ENCODE peak calls at places on chromosomes 16 and 17, in six cellular contexts. One of them, this sample, is unnamed.

GRCh38 chr16:88760424-88761142 is 24.4 kb downstream of the PIEZO1 start:
- DNase-seq in OCI-LY7: no peak
- DNase-seq in fibroblast of lung: no peak
- DNase-seq in GM23338: no peak
- DNase-seq in SK-N-SH: peak; percentile 60
- DNase-seq in neuronal stem cell: no peak
- DNase-seq in this sample: peak; percentile 86

GRCh38 chr17:59972778-59973177 is 8.2 kb upstream of the RNFT1 start:
- DNase-seq in neuronal stem cell: no peak
- DNase-seq in GM23338: no peak
- DNase-seq in SK-N-SH: no peak
- DNase-seq in OCI-LY7: no peak
- DNase-seq in fibroblast of lung: peak; percentile 5
- DNase-seq in this sample: no peak

GRCh38 chr17:6450926-6451717 is 6.9 kb downstream of the PIMREG start:
- DNase-seq in GM23338: peak; percentile 25
- DNase-seq in SK-N-SH: no peak
- DNase-seq in fibroblast of lung: no peak
- DNase-seq in neuronal stem cell: no peak
- DNase-seq in OCI-LY7: no peak
- DNase-seq in this sample: peak; percentile 47

GRCh38 chr17:50375858-50376538 is 3.0 kb downstream of the EME1 start:
- DNase-seq in OCI-LY7: no peak
- DNase-seq in GM23338: no peak
- DNase-seq in SK-N-SH: peak; percentile 38
- DNase-seq in fibroblast of lung: no peak
- DNase-seq in neuronal stem cell: no peak
- DNase-seq in this sample: no peak

GRCh38 chr17:53662608-53663007 is 160.1 kb upstream of the KIF2B start:
- DNase-seq in neuronal stem cell: no peak
- DNase-seq in fibroblast of lung: no peak
- DNase-seq in OCI-LY7: no peak
- DNase-seq in GM23338: no peak
- DNase-seq in SK-N-SH: no peak
- DNase-seq in this sample: no peak

GRCh38 chr17:65191805-65192740 is 54.9 kb downstream of the RGS9 start:
- DNase-seq in fibroblast of lung: peak; percentile 79
- DNase-seq in OCI-LY7: no peak
- DNase-seq in SK-N-SH: no peak
- DNase-seq in neuronal stem cell: no peak
- DNase-seq in GM23338: no peak
- DNase-seq in this sample: peak; percentile 81

GRCh38 chr16:4207683-4208528 is 34.0 kb downstream of the SRL start:
- DNase-seq in neuronal stem cell: no peak
- DNase-seq in OCI-LY7: no peak
- DNase-seq in SK-N-SH: no peak
- DNase-seq in fibroblast of lung: no peak
- DNase-seq in GM23338: no peak
- DNase-seq in this sample: no peak

GRCh38 chr16:73172621-73173312 is 124.8 kb upstream of the ZFHX3 start:
- DNase-seq in GM23338: peak; percentile 70
- DNase-seq in neuronal stem cell: no peak
- DNase-seq in fibroblast of lung: peak; percentile 91
- DNase-seq in SK-N-SH: peak; percentile 80
- DNase-seq in OCI-LY7: no peak
- DNase-seq in this sample: peak; percentile 93

GRCh38 chr16:27318399-27319256 is 4.9 kb downstream of the IL4R start:
- DNase-seq in neuronal stem cell: no peak
- DNase-seq in fibroblast of lung: no peak
- DNase-seq in SK-N-SH: no peak
- DNase-seq in OCI-LY7: peak; percentile 56
- DNase-seq in GM23338: no peak
- DNase-seq in this sample: peak; percentile 67

GRCh38 chr16:27315333-27316037 is 1.7 kb downstream of the IL4R start:
- DNase-seq in SK-N-SH: no peak
- DNase-seq in fibroblast of lung: peak; percentile 63
- DNase-seq in neuronal stem cell: no peak
- DNase-seq in OCI-LY7: peak; percentile 61
- DNase-seq in GM23338: peak; percentile 38
- DNase-seq in this sample: peak; percentile 69

GRCh38 chr17:76204277-76204676 is 36.0 kb downstream of the RNF157 start:
- DNase-seq in neuronal stem cell: no peak
- DNase-seq in OCI-LY7: no peak
- DNase-seq in GM23338: no peak
- DNase-seq in SK-N-SH: no peak
- DNase-seq in fibroblast of lung: peak; percentile 77
- DNase-seq in this sample: peak; percentile 92

GRCh38 chr17:35087731-35088646 is 24.5 kb upstream of the RFFL start:
- DNase-seq in neuronal stem cell: no peak
- DNase-seq in SK-N-SH: peak; percentile 69
- DNase-seq in GM23338: peak; percentile 58
- DNase-seq in fibroblast of lung: peak; percentile 42
- DNase-seq in OCI-LY7: peak; percentile 18
- DNase-seq in this sample: peak; percentile 80

GRCh38 chr16:49631521-49632041 is 224.3 kb downstream of the ZNF423 start:
- DNase-seq in GM23338: no peak
- DNase-seq in fibroblast of lung: peak; percentile 77
- DNase-seq in OCI-LY7: no peak
- DNase-seq in SK-N-SH: no peak
- DNase-seq in neuronal stem cell: no peak
- DNase-seq in this sample: peak; percentile 98

GRCh38 chr17:7281074-7281952 is at the start of gene SLC2A4:
- DNase-seq in fibroblast of lung: peak; percentile 82
- DNase-seq in OCI-LY7: peak; percentile 96
- DNase-seq in neuronal stem cell: peak; percentile 99
- DNase-seq in GM23338: peak; percentile 99
- DNase-seq in SK-N-SH: peak; percentile 99
- DNase-seq in this sample: peak; percentile 99

GRCh38 chr17:350706-351435 is 1.7 kb downstream of the RPH3AL start:
- DNase-seq in neuronal stem cell: no peak
- DNase-seq in fibroblast of lung: peak; percentile 44
- DNase-seq in OCI-LY7: no peak
- DNase-seq in SK-N-SH: peak; percentile 71
- DNase-seq in GM23338: peak; percentile 38
- DNase-seq in this sample: peak; percentile 93

GRCh38 chr16:11391576-11391975 is 46.3 kb downstream of the RMI2 start:
- DNase-seq in fibroblast of lung: no peak
- DNase-seq in OCI-LY7: no peak
- DNase-seq in neuronal stem cell: no peak
- DNase-seq in GM23338: peak; percentile 67
- DNase-seq in SK-N-SH: peak; percentile 45
- DNase-seq in this sample: no peak

GRCh38 chr17:30720013-30720471 is 104.5 kb downstream of the CRLF3 start:
- DNase-seq in neuronal stem cell: no peak
- DNase-seq in GM23338: no peak
- DNase-seq in OCI-LY7: no peak
- DNase-seq in fibroblast of lung: no peak
- DNase-seq in SK-N-SH: no peak
- DNase-seq in this sample: no peak

GRCh38 chr17:41695134-41695661 is 6.5 kb downstream of the EIF1 start:
- DNase-seq in OCI-LY7: no peak
- DNase-seq in neuronal stem cell: no peak
- DNase-seq in fibroblast of lung: no peak
- DNase-seq in SK-N-SH: no peak
- DNase-seq in GM23338: no peak
- DNase-seq in this sample: peak; percentile 38

GRCh38 chr17:47201168-47201567 is 8.0 kb upstream of the MYL4 start:
- DNase-seq in GM23338: no peak
- DNase-seq in SK-N-SH: no peak
- DNase-seq in OCI-LY7: no peak
- DNase-seq in fibroblast of lung: no peak
- DNase-seq in neuronal stem cell: no peak
- DNase-seq in this sample: no peak

GRCh38 chr17:47203984-47204721 is 5.0 kb upstream of the MYL4 start:
- DNase-seq in GM23338: no peak
- DNase-seq in fibroblast of lung: peak; percentile 70
- DNase-seq in SK-N-SH: no peak
- DNase-seq in neuronal stem cell: no peak
- DNase-seq in OCI-LY7: peak; percentile 87
- DNase-seq in this sample: no peak

GRCh38 chr17:47207143-47208067 is 1.7 kb upstream of the MYL4 start:
- DNase-seq in fibroblast of lung: no peak
- DNase-seq in neuronal stem cell: no peak
- DNase-seq in GM23338: no peak
- DNase-seq in OCI-LY7: peak; percentile 53
- DNase-seq in SK-N-SH: no peak
- DNase-seq in this sample: no peak

GRCh38 chr17:47205419-47205963 is 3.7 kb upstream of the MYL4 start:
- DNase-seq in SK-N-SH: no peak
- DNase-seq in GM23338: peak; percentile 44
- DNase-seq in OCI-LY7: peak; percentile 90
- DNase-seq in fibroblast of lung: peak; percentile 90
- DNase-seq in neuronal stem cell: no peak
- DNase-seq in this sample: peak; percentile 67

GRCh38 chr17:47204722-47205418 is 4.3 kb upstream of the MYL4 start:
- DNase-seq in SK-N-SH: no peak
- DNase-seq in OCI-LY7: peak; percentile 87
- DNase-seq in GM23338: no peak
- DNase-seq in neuronal stem cell: no peak
- DNase-seq in fibroblast of lung: peak; percentile 65
- DNase-seq in this sample: peak; percentile 51
- H2AFZ ChIP-seq in SK-N-SH: no peak overlapping the region
- H2AFZ ChIP-seq in OCI-LY7: peak overlapping the region; percentile 50
- H2AFZ ChIP-seq in GM23338: peak overlapping the region; percentile 89
- H2AFZ ChIP-seq in neuronal stem cell: peak overlapping the region; percentile 21
- H2AFZ ChIP-seq in fibroblast of lung: peak overlapping the region; percentile 65
- H2AFZ ChIP-seq in this sample: peak overlapping the region; percentile 55

GRCh38 chr17:45895304-45895968 is 1.1 kb downstream of the MAPT start:
- DNase-seq in SK-N-SH: peak; percentile 91
- DNase-seq in fibroblast of lung: peak; percentile 17
- DNase-seq in neuronal stem cell: peak; percentile 32
- DNase-seq in OCI-LY7: no peak
- DNase-seq in GM23338: peak; percentile 51
- DNase-seq in this sample: peak; percentile 68
- H2AFZ ChIP-seq in SK-N-SH: peak overlapping the region; percentile 99
- H2AFZ ChIP-seq in fibroblast of lung: no peak overlapping the region
- H2AFZ ChIP-seq in neuronal stem cell: peak overlapping the region; percentile 100
- H2AFZ ChIP-seq in OCI-LY7: no peak overlapping the region
- H2AFZ ChIP-seq in GM23338: peak overlapping the region; percentile 97
- H2AFZ ChIP-seq in this sample: no peak overlapping the region

GRCh38 chr16:19382084-19382801 is 35.4 kb upstream of the TMC5 start:
- DNase-seq in SK-N-SH: peak; percentile 10
- DNase-seq in GM23338: no peak
- DNase-seq in fibroblast of lung: no peak
- DNase-seq in OCI-LY7: peak; percentile 8
- DNase-seq in neuronal stem cell: no peak
- DNase-seq in this sample: peak; percentile 31
- H2AFZ ChIP-seq in SK-N-SH: no peak overlapping the region
- H2AFZ ChIP-seq in GM23338: no peak overlapping the region
- H2AFZ ChIP-seq in fibroblast of lung: no peak overlapping the region
- H2AFZ ChIP-seq in OCI-LY7: peak overlapping the region; percentile 28
- H2AFZ ChIP-seq in neuronal stem cell: no peak overlapping the region
- H2AFZ ChIP-seq in this sample: no peak overlapping the region

GRCh38 chr17:2025220-2025621 is at the start of gene RTN4RL1:
- DNase-seq in OCI-LY7: peak; percentile 22
- DNase-seq in neuronal stem cell: peak; percentile 55
- DNase-seq in fibroblast of lung: peak; percentile 57
- DNase-seq in SK-N-SH: peak; percentile 78
- DNase-seq in GM23338: peak; percentile 72
- DNase-seq in this sample: peak; percentile 96
- H2AFZ ChIP-seq in OCI-LY7: no peak within 1 kb of the TSS
- H2AFZ ChIP-seq in neuronal stem cell: peak within 1 kb of the TSS; percentile 92
- H2AFZ ChIP-seq in fibroblast of lung: peak within 1 kb of the TSS; percentile 41
- H2AFZ ChIP-seq in SK-N-SH: peak within 1 kb of the TSS; percentile 46
- H2AFZ ChIP-seq in GM23338: peak within 1 kb of the TSS; percentile 94
- H2AFZ ChIP-seq in this sample: peak within 1 kb of the TSS; percentile 56

DNA sequence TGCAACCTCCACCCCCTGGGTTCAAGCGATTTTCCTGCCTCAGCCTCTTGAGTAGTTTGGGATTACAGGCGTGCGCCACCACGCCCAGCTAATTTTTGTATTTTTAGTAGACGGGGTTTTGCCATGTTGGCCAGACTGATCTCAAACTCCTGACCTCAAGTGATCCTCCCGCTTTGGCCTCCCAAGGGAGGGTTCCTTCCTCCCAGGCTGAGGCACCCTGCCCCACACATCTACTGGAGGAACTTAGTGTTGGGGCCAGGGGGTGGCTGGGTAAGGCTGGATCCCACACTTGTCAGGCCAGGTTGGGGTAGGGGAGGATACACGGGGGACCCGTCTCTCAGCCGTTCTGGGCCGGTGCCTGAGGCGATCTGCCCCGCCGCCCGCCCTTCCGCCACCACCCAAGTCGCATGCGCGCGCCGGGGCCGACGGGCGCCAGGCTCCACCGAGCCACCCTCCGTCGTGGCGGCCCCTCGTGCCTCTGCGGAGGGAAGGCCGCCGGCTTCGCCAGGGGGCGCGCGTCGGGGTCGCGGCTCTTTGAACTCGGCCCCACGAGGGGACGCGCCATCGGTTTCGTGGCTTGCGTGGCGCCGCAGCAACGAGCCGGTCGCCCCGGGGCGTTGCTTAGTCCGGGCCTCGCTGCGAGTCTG is 15.9 kb downstream of the GRB7 start:
- DNase-seq in fibroblast of lung: no peak
- DNase-seq in neuronal stem cell: no peak
- DNase-seq in GM23338: peak; percentile 69
- DNase-seq in SK-N-SH: peak; percentile 88
- DNase-seq in OCI-LY7: peak; percentile 78
- DNase-seq in this sample: peak; percentile 90
- H2AFZ ChIP-seq in fibroblast of lung: peak overlapping the region; percentile 87
- H2AFZ ChIP-seq in neuronal stem cell: peak overlapping the region; percentile 100
- H2AFZ ChIP-seq in GM23338: peak overlapping the region; percentile 84
- H2AFZ ChIP-seq in SK-N-SH: peak overlapping the region; percentile 88
- H2AFZ ChIP-seq in OCI-LY7: peak overlapping the region; percentile 31
- H2AFZ ChIP-seq in this sample: peak overlapping the region; percentile 93

GRCh38 chr17:15106540-15106939 is 158.6 kb downstream of the PMP22 start:
- DNase-seq in neuronal stem cell: no peak
- DNase-seq in OCI-LY7: no peak
- DNase-seq in fibroblast of lung: peak; percentile 51
- DNase-seq in SK-N-SH: no peak
- DNase-seq in GM23338: no peak
- DNase-seq in this sample: peak; percentile 73
- H2AFZ ChIP-seq in neuronal stem cell: peak overlapping the region; percentile 70
- H2AFZ ChIP-seq in OCI-LY7: no peak overlapping the region
- H2AFZ ChIP-seq in fibroblast of lung: no peak overlapping the region
- H2AFZ ChIP-seq in SK-N-SH: no peak overlapping the region
- H2AFZ ChIP-seq in GM23338: peak overlapping the region; percentile 87
- H2AFZ ChIP-seq in this sample: no peak overlapping the region

DNA sequence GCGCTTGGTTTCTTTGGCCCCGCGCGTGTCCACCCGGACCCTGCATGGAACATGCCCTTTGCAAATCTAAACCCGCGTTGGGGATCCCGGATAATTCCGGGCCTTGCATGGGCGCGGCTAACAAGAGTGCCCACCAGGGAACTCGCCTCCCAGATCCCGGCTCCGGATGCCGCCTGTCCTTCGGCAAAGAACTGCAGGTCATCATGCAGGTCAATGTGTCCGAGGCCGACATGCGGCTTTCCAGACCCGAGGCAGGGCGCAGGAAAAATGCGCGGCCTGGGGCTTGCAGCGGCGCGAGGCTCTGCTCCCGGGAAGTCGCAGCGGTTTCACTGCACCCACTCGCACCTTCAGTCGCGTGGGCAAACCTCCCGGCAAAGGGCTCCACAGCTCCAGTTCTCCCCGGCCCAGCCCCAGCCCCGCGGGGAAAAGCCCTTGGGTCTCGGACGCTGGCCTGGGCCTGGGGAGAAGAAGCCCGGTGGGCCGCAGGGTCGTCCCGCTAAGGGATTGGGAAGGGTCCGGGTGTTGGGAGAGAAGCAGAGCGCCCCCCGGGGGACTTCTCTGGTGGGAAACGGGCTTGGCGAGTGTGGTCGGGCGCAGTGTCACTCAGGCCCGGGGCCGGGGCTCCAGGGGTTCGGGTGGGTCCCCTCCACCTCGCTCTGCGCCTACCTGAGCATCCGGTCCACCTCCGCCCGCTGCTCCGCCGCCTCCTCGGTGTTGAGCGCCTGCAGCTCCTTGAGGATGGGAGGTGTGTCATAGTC is 805 bp downstream of the HNF1B start:
- DNase-seq in GM23338: peak; percentile 65
- DNase-seq in SK-N-SH: peak; percentile 41
- DNase-seq in OCI-LY7: no peak
- DNase-seq in fibroblast of lung: no peak
- DNase-seq in neuronal stem cell: peak; percentile 43
- DNase-seq in this sample: no peak
- H2AFZ ChIP-seq in GM23338: peak overlapping the region; percentile 99
- H2AFZ ChIP-seq in SK-N-SH: no peak overlapping the region
- H2AFZ ChIP-seq in OCI-LY7: no peak overlapping the region
- H2AFZ ChIP-seq in fibroblast of lung: no peak overlapping the region
- H2AFZ ChIP-seq in neuronal stem cell: peak overlapping the region; percentile 85
- H2AFZ ChIP-seq in this sample: no peak overlapping the region